ENCODE peak calls at places on chromosomes 13 and 19, in seven cellular contexts. C, E, I, P, K, Z and F are unnamed samples.

GRCh38 chr13:23979361-23980159 is 82.3 kb upstream of the C1QTNF9B start:
- DNase-seq in Z (peak; percentile 74), P (peak; percentile 85), I (peak; percentile 62), K (peak; percentile 65), E (no peak), C (peak; percentile 67), F (peak; percentile 82)

GRCh38 chr13:32752997-32753606 is 166.8 kb downstream of the PDS5B start:
- DNase-seq in E (no peak), K (no peak), I (no peak), Z (no peak), P (no peak), C (no peak), F (no peak)

GRCh38 chr19:16133818-16134217 is 9.7 kb upstream of the HSH2D start:
- DNase-seq in Z (no peak), K (no peak), E (no peak), C (no peak), P (no peak), I (no peak), F (no peak)

GRCh38 chr13:99133230-99133629 is 67.4 kb upstream of the UBAC2 start:
- DNase-seq in C (no peak), Z (no peak), P (no peak), I (no peak), K (no peak), E (no peak), F (no peak)

GRCh38 chr13:101523732-101524131 is 71.3 kb downstream of the ITGBL1 start:
- DNase-seq in E (no peak), Z (no peak), C (no peak), K (no peak), I (no peak), P (peak; percentile 25), F (peak; percentile 84)

GRCh38 chr19:57648336-57649003 is 15.5 kb downstream of the ZNF211 start:
- DNase-seq in K (no peak), I (no peak), C (no peak), E (no peak), P (no peak), Z (no peak), F (no peak)

GRCh38 chr19:49340865-49341718 is 5.9 kb downstream of the CD37 start:
- DNase-seq in I (no peak), K (no peak), E (no peak), Z (no peak), P (no peak), C (no peak), F (no peak)

GRCh38 chr13:106566682-106567420 is 1.1 kb downstream of the ARGLU1 start:
- DNase-seq in P (peak; percentile 61), Z (peak; percentile 65), E (no peak), I (peak; percentile 81), C (peak; percentile 56), K (no peak), F (peak; percentile 62)

GRCh38 chr13:112353856-112354255 is 22.3 kb upstream of the SPACA7 start:
- DNase-seq in K (no peak), I (no peak), C (no peak), Z (no peak), P (no peak), E (no peak), F (no peak)

GRCh38 chr19:38144667-38145066 is 79.4 kb downstream of the DPF1 start:
- DNase-seq in P (no peak), I (no peak), E (no peak), K (no peak), Z (no peak), C (no peak), F (no peak)
- H2BK120ac ChIP-seq in P (no peak overlapping the region), I (no peak overlapping the region), E (no peak overlapping the region), K (no peak overlapping the region), Z (no peak overlapping the region), C (no peak overlapping the region), F (no peak overlapping the region)

DNA sequence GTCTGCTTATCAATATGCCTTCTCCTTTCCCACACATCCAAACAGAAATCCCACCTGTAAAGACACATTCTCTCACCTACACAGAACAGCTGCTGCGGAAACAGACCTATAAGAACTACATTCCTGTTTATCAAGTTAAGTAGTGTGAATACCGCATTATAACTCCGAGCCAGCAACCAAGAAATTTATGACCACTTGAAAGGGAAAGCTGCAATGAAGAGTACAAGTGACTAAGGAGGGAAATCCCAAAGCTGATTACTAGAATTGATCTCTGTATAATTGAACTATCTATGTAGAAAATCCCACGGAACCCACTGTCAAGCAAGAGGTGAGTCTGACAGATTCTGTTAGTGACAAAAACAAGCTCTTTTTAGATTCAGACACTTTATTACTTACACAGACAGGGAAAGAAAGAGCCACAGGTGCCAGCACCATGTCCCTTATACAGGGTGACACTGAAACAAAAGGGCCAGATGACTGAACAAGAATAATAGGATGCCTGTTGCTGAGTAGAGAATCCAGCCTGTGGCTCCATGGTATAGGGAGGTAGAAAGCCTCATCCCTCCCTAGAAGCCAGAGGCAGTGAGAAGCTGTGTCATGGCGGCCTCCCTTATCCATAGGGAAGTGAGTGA is 1.6 kb upstream of the IGFL4 start:
- DNase-seq in I (no peak), C (no peak), E (no peak), K (no peak), P (no peak), Z (no peak), F (no peak)
- H2BK120ac ChIP-seq in I (no peak overlapping the region), C (no peak overlapping the region), E (no peak overlapping the region), K (no peak overlapping the region), P (no peak overlapping the region), Z (no peak overlapping the region), F (no peak overlapping the region)

DNA sequence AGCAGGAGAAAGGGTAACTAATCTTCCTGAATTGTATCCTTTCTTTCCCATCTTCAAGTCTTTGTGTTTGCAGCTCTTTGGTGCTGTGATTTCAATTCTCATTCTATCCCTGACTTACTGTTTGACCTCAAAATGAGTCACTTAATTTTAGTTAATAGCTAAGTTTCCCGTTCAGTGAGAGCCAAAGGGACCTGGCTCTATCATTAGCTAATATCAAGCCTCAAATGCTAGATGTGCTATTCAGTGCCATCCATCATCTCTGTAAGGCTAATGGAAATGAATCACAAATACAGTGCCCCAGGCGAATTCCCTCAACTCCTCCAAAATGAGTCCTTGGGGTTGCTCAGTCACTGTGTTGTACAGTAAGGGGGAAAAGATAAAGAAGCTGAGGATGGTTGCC is 77.1 kb upstream of the TSC22D1 start:
- DNase-seq in E (no peak), Z (no peak), I (no peak), P (no peak), C (no peak), K (no peak), F (peak; percentile 37)
- H2BK120ac ChIP-seq in E (no peak overlapping the region), Z (no peak overlapping the region), I (no peak overlapping the region), P (no peak overlapping the region), C (no peak overlapping the region), K (no peak overlapping the region), F (no peak overlapping the region)

GRCh38 chr13:67175836-67176235 is 54.3 kb downstream of the PCDH9 start:
- DNase-seq in I (no peak), K (no peak), E (no peak), P (no peak), Z (no peak), C (no peak), F (no peak)
- H2BK120ac ChIP-seq in I (no peak overlapping the region), K (no peak overlapping the region), E (no peak overlapping the region), P (no peak overlapping the region), Z (no peak overlapping the region), C (no peak overlapping the region), F (no peak overlapping the region)